ENCODE peak calls at places on chromosomes 2 and 18, in five cellular contexts. W is A549, C is NB4, Q is vagina, I is stomach. T is an unnamed sample.

GRCh38 chr18:63069496-63069895 is 250.1 kb downstream of the BCL2 start:
- DNase-seq in I (no peak), Q (no peak), C (no peak), W (no peak), T (no peak)

GRCh38 chr2:152814475-152815030 is 96.1 kb downstream of the ARL6IP6 start:
- DNase-seq in C (no peak), I (no peak), Q (no peak), W (no peak), T (no peak)

GRCh38 chr18:13273800-13274199 is 55.2 kb downstream of the LDLRAD4 start:
- DNase-seq in Q (peak), C (no peak), I (no peak), W (no peak), T (no peak)

GRCh38 chr2:223217373-223217772 is 165.4 kb downstream of the KCNE4 start:
- DNase-seq in C (no peak), W (no peak), I (no peak), Q (no peak), T (no peak)

GRCh38 chr18:23793051-23793450 is 103.8 kb downstream of the LAMA3 start:
- DNase-seq in Q (no peak), I (no peak), C (no peak), W (no peak), T (no peak)

GRCh38 chr2:61550375-61551209 is 12.4 kb upstream of the XPO1 start:
- DNase-seq in Q (no peak), I (no peak), W (no peak), C (no peak), T (peak)

GRCh38 chr18:12861637-12862036 is 22.4 kb downstream of the PTPN2 start:
- DNase-seq in W (no peak), I (no peak), Q (no peak), C (no peak), T (no peak)

GRCh38 chr2:241950878-241951331 is 81.4 kb downstream of the RTP5 start:
- DNase-seq in Q (no peak), W (peak), I (peak), C (peak), T (peak)

GRCh38 chr2:217866457-217866856 is 136.3 kb downstream of the TNS1 start:
- DNase-seq in Q (no peak), I (no peak), W (no peak), C (no peak), T (no peak)

GRCh38 chr2:70948350-70949003 is 12.8 kb downstream of the ATP6V1B1 start:
- DNase-seq in C (peak), I (peak), Q (no peak), W (peak), T (peak)

GRCh38 chr18:4831791-4832375 is 365.2 kb downstream of the AKAIN1 start:
- DNase-seq in W (no peak), Q (no peak), C (no peak), I (no peak), T (no peak)

DNA sequence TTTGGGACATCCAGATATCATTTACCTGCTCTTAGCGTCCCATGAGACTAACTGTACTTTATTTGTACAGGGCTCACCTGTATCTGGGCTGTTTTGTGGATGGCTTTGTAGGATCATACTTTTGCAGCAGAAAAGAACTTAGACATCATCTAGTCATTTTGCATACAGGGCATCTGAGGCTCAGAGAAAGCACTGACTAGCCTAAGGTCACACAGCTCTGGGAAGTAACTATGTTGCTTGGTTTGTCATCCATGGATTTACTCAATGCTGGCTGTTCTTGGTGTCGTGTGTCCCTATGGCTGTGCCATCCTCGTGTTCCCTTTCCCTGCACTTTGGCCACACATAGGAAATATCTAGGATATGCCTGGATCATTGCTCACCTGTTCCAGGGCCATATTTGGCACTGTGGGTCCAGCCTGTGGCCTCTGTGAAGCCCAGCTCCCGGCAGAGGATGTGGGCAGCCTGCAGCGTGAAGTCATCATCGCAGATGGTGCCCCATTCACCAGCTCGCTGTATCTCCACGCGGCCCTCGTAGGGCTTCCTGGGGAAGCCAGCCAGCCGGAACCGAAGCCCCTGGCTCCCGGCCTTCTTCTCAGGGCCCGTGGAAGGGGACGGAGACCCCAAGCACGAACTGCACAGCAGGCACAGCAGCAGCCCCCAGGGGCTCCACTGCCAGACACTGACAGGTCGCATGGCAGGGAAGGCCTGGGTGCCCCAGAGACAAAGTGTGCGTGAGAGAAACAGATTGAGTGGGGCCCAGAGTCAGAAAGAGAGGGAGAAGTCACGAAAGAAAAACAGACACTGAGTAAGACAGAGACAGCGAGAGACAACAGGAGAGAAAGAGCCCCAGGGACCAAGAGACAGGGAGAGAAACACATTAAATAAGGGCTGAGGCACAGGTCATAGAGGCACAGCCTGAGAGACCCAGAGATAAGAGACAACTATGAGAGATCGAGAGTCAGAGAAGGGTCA is 1.5 kb downstream of the LOXL3 start:
- DNase-seq in C (no peak), Q (no peak), W (no peak), I (no peak), T (no peak)
- TF ChIP-seq POLR2A in C (no peak), Q (no peak), W (no peak), I (no peak), T (no peak)

GRCh38 chr18:49250819-49251388 is 209.5 kb downstream of the DYM start:
- DNase-seq in Q (no peak), C (peak), I (no peak), W (no peak), T (no peak)
- TF ChIP-seq CTCF in Q (no peak), C (peak), I (no peak), W (peak), T (no peak)

DNA sequence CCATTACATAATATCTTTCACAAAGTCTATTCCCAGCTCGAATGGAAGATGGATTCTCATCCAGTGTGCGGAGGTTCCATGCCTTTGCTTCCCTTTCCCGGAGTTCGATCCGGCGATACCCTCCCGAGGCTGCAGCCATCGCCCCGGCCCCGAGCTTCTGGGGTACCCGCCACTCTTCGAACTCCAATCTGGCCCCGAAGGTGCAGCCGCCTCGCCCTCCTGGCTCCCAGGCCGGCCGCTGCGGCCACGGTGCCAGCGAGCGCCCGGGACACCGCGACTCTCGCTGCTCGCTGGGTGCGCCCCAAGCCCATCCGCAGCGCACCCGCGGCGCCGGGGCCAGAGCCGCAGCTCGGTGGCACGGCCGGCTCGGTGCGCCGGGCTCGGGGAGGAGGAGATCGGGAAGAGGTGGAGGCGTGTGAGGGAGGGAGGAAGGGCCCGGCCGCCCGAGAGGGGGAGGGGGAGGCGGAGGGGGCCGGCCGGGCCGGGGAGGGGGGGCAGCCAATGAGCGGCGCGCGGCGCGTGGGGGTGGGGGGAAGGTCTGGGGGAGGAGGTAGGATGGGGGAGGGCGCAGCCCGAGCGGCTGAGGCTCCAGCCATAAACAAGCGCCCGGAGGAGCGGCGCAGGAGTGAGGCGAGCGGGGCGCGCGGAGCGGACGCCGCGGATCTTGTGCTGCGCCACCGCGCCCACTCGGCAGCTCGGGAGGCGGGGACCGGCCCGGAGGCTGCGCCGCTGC is at the start of gene CRIM1:
- DNase-seq in W (peak), I (peak), Q (no peak), C (peak), T (peak)
- TF ChIP-seq POLR2A in W (peak), I (no peak), Q (no peak), C (no peak), T (peak)

DNA sequence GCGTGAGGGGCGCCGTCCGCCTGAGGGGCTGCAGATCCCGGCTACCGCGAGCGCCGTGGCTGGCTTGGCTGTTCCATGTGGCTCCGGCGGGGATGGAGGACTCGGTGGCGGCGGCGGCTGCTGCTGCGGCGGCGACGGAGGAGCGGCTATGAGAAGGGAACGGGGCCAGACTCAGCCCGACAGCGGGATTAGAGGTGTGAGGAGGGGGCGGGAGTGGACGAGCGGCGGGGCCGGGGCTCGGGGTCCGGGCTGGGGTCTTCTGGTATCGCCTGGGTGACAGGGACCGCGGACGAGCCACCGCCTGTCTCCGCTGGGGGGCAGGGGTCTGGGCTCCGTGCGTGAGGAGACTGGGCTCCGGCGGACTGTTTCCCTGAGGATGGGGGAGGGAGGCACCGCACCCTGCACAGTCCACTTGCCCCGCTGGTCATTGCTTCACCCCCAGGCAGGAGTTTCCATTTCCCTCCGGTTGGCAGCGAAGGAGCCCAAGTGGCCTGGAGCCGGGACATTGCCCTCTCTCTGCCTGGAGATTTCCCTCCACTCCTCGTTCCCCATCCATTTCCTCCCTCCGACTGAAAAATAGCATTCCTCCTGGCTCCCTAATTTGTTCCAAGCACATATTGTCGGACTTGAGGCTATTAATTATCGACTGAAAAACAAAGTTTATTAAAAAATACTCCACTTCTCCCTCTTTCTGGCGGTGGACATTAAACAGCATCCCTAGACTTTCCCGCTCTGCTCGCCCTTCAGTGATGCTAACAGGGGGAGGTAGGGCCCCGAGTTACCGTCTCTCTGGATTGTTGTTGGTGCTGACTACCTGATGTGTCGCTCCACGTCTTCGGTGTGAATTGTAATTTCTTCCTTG is 577 bp downstream of the EHBP1 start:
- DNase-seq in I (peak), Q (no peak), C (peak), W (peak), T (peak)
- TF ChIP-seq CTCF in I (no peak), Q (no peak), C (no peak), W (peak), T (peak)

GRCh38 chr2:119223521-119224390 is at the start of gene STEAP3:
- DNase-seq in Q (no peak), I (peak), C (peak), W (peak), T (peak)
- TF ChIP-seq POLR2A in Q (no peak), I (no peak), C (peak), W (peak), T (no peak)

GRCh38 chr2:120686511-120687168 is 49.0 kb upstream of the GLI2 start:
- DNase-seq in C (no peak), Q (no peak), W (no peak), I (no peak), T (peak)
- TF ChIP-seq CTCF in C (peak), Q (no peak), W (peak), I (no peak), T (no peak)

GRCh38 chr18:73563345-73563744 is 584.3 kb downstream of the FBXO15 start:
- DNase-seq in Q (no peak), I (no peak), W (no peak), C (no peak), T (no peak)

DNA sequence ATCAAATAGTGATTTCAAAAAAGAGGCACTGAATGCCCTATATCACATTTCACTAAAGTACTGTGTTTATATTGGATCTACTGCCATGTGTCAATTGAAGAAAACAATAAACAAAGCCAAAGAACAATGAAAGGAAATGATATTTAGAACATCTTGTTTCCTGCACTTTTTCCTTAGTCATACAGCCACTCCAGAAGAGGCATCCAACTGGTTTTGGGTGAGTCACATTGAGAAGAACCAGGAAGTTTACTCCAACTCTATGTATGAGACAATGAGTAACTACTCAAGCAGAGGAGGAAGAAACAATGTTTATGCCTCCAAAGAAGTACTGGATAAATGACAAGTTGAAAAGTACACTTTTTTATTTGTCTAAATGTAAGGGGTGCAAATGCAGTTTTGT is 583.6 kb downstream of the FBXO15 start:
- DNase-seq in Q (no peak), I (no peak), C (peak), W (no peak), T (no peak)
- TF ChIP-seq POLR2A in Q (no peak), I (no peak), C (no peak), W (no peak), T (no peak)